ENCODE peak calls at places on chromosome 4, in four cellular contexts. D is ascending aorta, B is ovary, L is psoas muscle. J is an unnamed sample.

GRCh38 chr4:142098900-142099299 is 462.5 kb downstream of the IL15 start:
- DNase-seq in B (no peak), L (no peak), D (no peak), J (no peak)

GRCh38 chr4:60857354-60857753 is 342.8 kb upstream of the ADGRL3 start:
- DNase-seq in B (no peak), L (no peak), D (no peak), J (no peak)

GRCh38 chr4:67746797-67747495 is 7.2 kb downstream of the GNRHR start:
- DNase-seq in L (no peak), B (no peak), D (no peak), J (no peak)

GRCh38 chr4:139227729-139228404 is 50.8 kb upstream of the ELF2 start:
- DNase-seq in B (no peak), D (no peak), L (no peak), J (no peak)

GRCh38 chr4:81166431-81166830 is 48.6 kb downstream of the PRKG2 start:
- DNase-seq in D (no peak), L (no peak), B (no peak), J (no peak)

GRCh38 chr4:169620846-169621228 is 459 bp downstream of the CLCN3 start:
- DNase-seq in L (no peak), D (no peak), B (peak; percentile 42), J (no peak)

GRCh38 chr4:22721189-22721588 is 28.5 kb downstream of the GBA3 start:
- DNase-seq in D (no peak), L (no peak), B (no peak), J (no peak)

GRCh38 chr4:57153207-57153606 is 43.0 kb upstream of the IGFBP7 start:
- DNase-seq in D (no peak), L (no peak), B (no peak), J (no peak)

GRCh38 chr4:14169460-14169859 is 541.9 kb upstream of the BOD1L1 start:
- DNase-seq in L (no peak), D (no peak), B (no peak), J (no peak)

GRCh38 chr4:13912966-13913365 is 285.4 kb upstream of the BOD1L1 start:
- DNase-seq in D (no peak), L (no peak), B (no peak), J (no peak)

GRCh38 chr4:138910914-138911336 is 104.7 kb upstream of the NOCT start:
- DNase-seq in D (peak; percentile 21), L (peak; percentile 56), B (peak; percentile 59), J (peak; percentile 85)

GRCh38 chr4:158020175-158020574 is 152.7 kb downstream of the GASK1B start:
- DNase-seq in L (no peak), B (peak; percentile 69), D (no peak), J (no peak)

GRCh38 chr4:74370912-74371311 is 6.0 kb downstream of the EREG start:
- DNase-seq in D (no peak), B (no peak), L (no peak), J (no peak)

GRCh38 chr4:147760176-147760575 is 28.3 kb downstream of the ARHGAP10 start:
- DNase-seq in B (no peak), D (no peak), L (no peak), J (no peak)

GRCh38 chr4:37827030-37827705 is 682 bp downstream of the PGM2 start:
- DNase-seq in D (no peak), B (peak; percentile 28), L (no peak), J (no peak)

GRCh38 chr4:16225996-16226815 is at the start of gene TAPT1:
- DNase-seq in B (peak; percentile 80), D (no peak), L (peak; percentile 85), J (peak; percentile 94)

GRCh38 chr4:181647396-181648107 is 595.6 kb upstream of the TENM3 start:
- DNase-seq in B (no peak), L (no peak), D (no peak), J (no peak)

GRCh38 chr4:186717556-186717955 is 6.1 kb downstream of the FAT1 start:
- DNase-seq in L (no peak), B (no peak), D (no peak), J (no peak)

GRCh38 chr4:105551968-105552746 is at the start of gene ARHGEF38:
- DNase-seq in D (no peak), L (no peak), B (no peak), J (peak; percentile 85)

GRCh38 chr4:86223472-86223871 is 136.4 kb downstream of the MAPK10 start:
- DNase-seq in L (no peak), D (no peak), B (no peak), J (no peak)

GRCh38 chr4:105633241-105633640 is 75.2 kb downstream of the INTS12 start:
- DNase-seq in B (no peak), L (no peak), D (no peak), J (no peak)

GRCh38 chr4:111954546-111954945 is 190.7 kb upstream of the FAM241A start:
- DNase-seq in L (no peak), B (no peak), D (no peak), J (no peak)

GRCh38 chr4:4572821-4573220 is 31.0 kb upstream of the STX18 start:
- DNase-seq in D (no peak), B (no peak), L (no peak), J (no peak)

GRCh38 chr4:147057631-147057980 is 111.9 kb upstream of the TTC29 start:
- DNase-seq in B (no peak), L (no peak), D (no peak), J (no peak)

GRCh38 chr4:20318899-20319291 is 67.2 kb downstream of the SLIT2 start:
- DNase-seq in B (no peak), D (no peak), L (no peak), J (no peak)

GRCh38 chr4:89196745-89197144 is 85.4 kb downstream of the TIGD2 start:
- DNase-seq in L (no peak), D (no peak), B (no peak), J (no peak)

GRCh38 chr4:184102488-184102887 is 115.2 kb downstream of the ENPP6 start:
- DNase-seq in L (no peak), B (no peak), D (no peak), J (no peak)

GRCh38 chr4:15420642-15421041 is 7.2 kb upstream of the C1QTNF7 start:
- DNase-seq in L (no peak), B (peak; percentile 30), D (no peak), J (no peak)

GRCh38 chr4:73676881-73677323 is 56.7 kb upstream of the RASSF6 start:
- DNase-seq in B (no peak), L (no peak), D (no peak), J (no peak)

GRCh38 chr4:54547299-54548097 is 110.3 kb upstream of the KIT start:
- DNase-seq in B (no peak), D (no peak), L (no peak), J (no peak)

GRCh38 chr4:66522244-66522643 is 852.0 kb upstream of the EPHA5 start:
- DNase-seq in D (no peak), L (no peak), B (no peak), J (no peak)

GRCh38 chr4:156971623-156972369 is at the start of gene PDGFC:
- DNase-seq in D (peak; percentile 40), B (peak; percentile 82), L (peak; percentile 77), J (peak; percentile 94)

GRCh38 chr4:12881945-12882589 is 602.1 kb downstream of the RAB28 start:
- DNase-seq in D (no peak), B (no peak), L (no peak), J (no peak)

GRCh38 chr4:127236875-127237274 is 395.9 kb upstream of the INTU start:
- DNase-seq in L (no peak), B (no peak), D (no peak), J (no peak)

GRCh38 chr4:132592340-132592739 is 556.8 kb upstream of the PCDH10 start:
- DNase-seq in D (no peak), B (no peak), L (no peak), J (no peak)

GRCh38 chr4:172892300-172892699 is 276.3 kb upstream of the GALNT7 start:
- DNase-seq in B (no peak), D (no peak), L (no peak), J (no peak)
- TF ChIP-seq CTCF in B (no peak), D (no peak), L (peak; percentile 12), J (peak; percentile 15)

GRCh38 chr4:23932186-23932585 is 42.3 kb upstream of the PPARGC1A start:
- DNase-seq in L (no peak), D (no peak), B (no peak), J (no peak)

GRCh38 chr4:23931489-23931830 is 41.6 kb upstream of the PPARGC1A start:
- DNase-seq in L (no peak), B (no peak), D (no peak), J (no peak)

GRCh38 chr4:23929248-23929647 is 39.4 kb upstream of the PPARGC1A start:
- DNase-seq in D (no peak), L (no peak), B (no peak), J (no peak)

GRCh38 chr4:23932935-23933334 is 43.1 kb upstream of the PPARGC1A start:
- DNase-seq in B (no peak), L (no peak), D (no peak), J (no peak)

DNA sequence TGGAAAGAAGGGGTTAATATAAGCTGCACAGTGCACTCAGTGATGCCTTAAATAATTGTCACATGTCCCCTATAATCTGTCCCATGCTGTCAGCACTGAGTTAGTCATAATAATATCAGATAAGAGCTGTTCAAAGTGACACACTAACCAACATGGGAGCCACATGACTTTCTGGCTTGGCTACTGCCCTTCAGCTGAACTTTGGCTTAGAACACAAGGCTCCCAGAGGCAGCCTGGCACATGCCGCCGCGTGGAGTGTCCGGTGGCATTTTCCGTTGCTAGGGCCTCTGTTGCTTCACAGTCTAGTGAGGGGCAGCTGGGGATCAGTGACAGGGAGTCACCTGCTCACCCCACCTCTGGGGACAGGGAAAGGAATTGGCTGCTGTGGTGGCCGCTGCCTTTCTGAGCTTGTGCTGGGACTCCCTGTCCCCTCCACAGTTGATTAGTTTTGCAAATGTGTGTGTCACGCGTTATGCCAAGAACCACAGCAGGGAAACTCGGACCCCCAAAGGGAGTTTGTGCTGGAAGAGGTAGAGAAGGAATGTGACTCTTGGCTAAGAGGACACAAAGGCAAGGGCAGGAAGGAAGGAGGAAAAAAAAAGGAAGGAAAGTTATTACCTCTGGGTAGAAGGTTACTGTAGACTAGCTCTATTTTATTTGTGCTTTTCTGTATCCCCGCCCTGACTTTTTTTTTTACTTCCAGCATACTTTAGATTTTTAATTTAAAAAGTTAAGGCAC is 41.1 kb upstream of the PPARGC1A start:
- DNase-seq in L (peak; percentile 87), D (peak; percentile 18), B (peak; percentile 24), J (peak; percentile 95)
- H3K27ac ChIP-seq in L (peak overlapping the region; percentile 84), D (no peak overlapping the region), B (no peak overlapping the region), J (peak overlapping the region; percentile 92)

DNA sequence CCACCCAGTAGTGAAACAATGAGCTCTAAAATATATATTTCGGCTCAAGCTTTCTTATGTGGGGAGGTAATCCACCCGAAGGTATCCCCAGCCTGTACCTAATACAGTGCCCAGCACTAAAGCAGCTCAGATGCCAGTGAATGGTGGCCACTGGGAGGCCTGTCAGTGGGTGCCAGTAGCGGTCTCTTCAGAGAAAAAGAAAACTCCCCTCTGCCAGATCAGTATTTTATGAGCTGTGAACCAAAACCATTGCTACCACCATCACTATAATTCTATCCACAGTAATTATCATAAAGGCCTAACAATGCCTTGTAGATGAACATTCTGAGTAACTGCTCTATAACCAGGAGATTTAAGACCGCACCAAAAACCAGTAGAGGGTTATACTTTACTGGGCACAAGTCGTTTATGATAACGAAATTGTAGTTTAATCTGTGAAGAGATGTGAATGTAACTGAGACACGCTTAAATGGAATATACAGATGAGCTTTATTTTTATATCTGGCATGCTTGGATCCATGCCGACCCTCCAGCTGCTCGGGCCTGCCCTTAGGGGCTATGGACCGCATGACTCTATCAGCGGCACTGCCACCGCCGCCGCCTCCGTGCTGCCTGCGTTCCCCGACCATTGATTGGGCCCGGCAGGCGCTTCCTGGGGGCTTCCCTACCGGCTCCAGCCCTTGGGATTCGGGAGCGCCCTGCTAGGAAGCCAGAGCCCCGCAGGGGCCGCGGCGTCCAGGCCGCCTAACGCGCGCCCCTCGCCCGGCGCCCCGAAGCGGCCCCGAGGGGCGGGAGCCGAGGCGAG is 586 bp upstream of the NFKB1 start:
- DNase-seq in D (no peak), B (peak; percentile 72), L (peak; percentile 55), J (peak; percentile 88)
- TF ChIP-seq CTCF in D (peak; percentile 6), B (no peak), L (no peak), J (no peak)

GRCh38 chr4:7807351-7807921 is 132.2 kb downstream of the AFAP1 start:
- DNase-seq in B (no peak), D (no peak), L (no peak), J (peak; percentile 76)
- H3K27ac ChIP-seq in B (peak overlapping the region; percentile 75), D (peak overlapping the region; percentile 84), L (peak overlapping the region; percentile 80), J (peak overlapping the region; percentile 61)

J was measured in kidney.